ENCODE peak calls at places on chromosomes 11 and 22, in four cellular contexts. A, V, D and C are unnamed samples.

GRCh38 chr11:68200639-68201038 is 12.5 kb downstream of the KMT5B start:
- DNase-seq in D (peak), A (no peak), V (no peak), C (no peak)

GRCh38 chr11:46451759-46452158 is 60.2 kb upstream of the CHRM4 start:
- DNase-seq in D (no peak), A (no peak), V (no peak), C (no peak)

GRCh38 chr22:46052331-46052771 is 75.4 kb upstream of the WNT7B start:
- DNase-seq in D (no peak), V (no peak), A (no peak), C (no peak)

GRCh38 chr11:18313985-18314763 is 7.8 kb downstream of the HPS5 start:
- DNase-seq in A (no peak), D (no peak), V (no peak), C (no peak)

GRCh38 chr22:24731786-24732185 is 42.7 kb downstream of the PIWIL3 start:
- DNase-seq in V (no peak), D (no peak), A (no peak), C (no peak)

GRCh38 chr11:86954288-86955110 is 696 bp downstream of the FZD4 start:
- DNase-seq in V (no peak), D (no peak), A (no peak), C (peak)

GRCh38 chr11:32434387-32435151 is 770 bp downstream of the WT1 start:
- DNase-seq in D (no peak), A (no peak), V (no peak), C (no peak)

GRCh38 chr11:3626250-3626960 is 15.4 kb downstream of the ART5 start:
- DNase-seq in A (no peak), D (no peak), V (no peak), C (peak)

GRCh38 chr22:27574651-27575050 is 226.9 kb downstream of the MN1 start:
- DNase-seq in D (no peak), A (no peak), V (no peak), C (no peak)

GRCh38 chr11:119979716-119980115 is 158.2 kb downstream of the TRIM29 start:
- DNase-seq in D (no peak), A (no peak), V (no peak), C (no peak)

GRCh38 chr22:24421428-24421931 is 5.9 kb upstream of the ADORA2A start:
- DNase-seq in A (no peak), D (no peak), V (no peak), C (no peak)

GRCh38 chr11:48012051-48012391 is 31.7 kb downstream of the PTPRJ start:
- DNase-seq in D (no peak), A (peak), V (no peak), C (no peak)

GRCh38 chr22:29727248-29727551 is 7.4 kb downstream of the CABP7 start:
- DNase-seq in D (no peak), A (no peak), V (no peak), C (peak)

GRCh38 chr11:134908583-134908982 is 496.5 kb upstream of the B3GAT1 start:
- DNase-seq in V (no peak), D (no peak), A (no peak), C (no peak)

GRCh38 chr11:18352581-18352980 is 30.2 kb downstream of the GTF2H1 start:
- DNase-seq in A (no peak), V (no peak), D (no peak), C (no peak)

GRCh38 chr11:120746836-120747609 is 235.5 kb downstream of the GRIK4 start:
- DNase-seq in A (no peak), V (peak), D (no peak), C (no peak)

GRCh38 chr11:117828641-117829368 is 4.3 kb upstream of the FXYD2 start:
- DNase-seq in V (no peak), D (no peak), A (peak), C (peak)

GRCh38 chr11:72598901-72599300 is 75.3 kb downstream of the PDE2A start:
- DNase-seq in D (no peak), V (no peak), A (no peak), C (peak)